ENCODE peak calls at places on chromosomes 16 and 17, in six cellular contexts. One of them, this sample, is unnamed.

GRCh38 chr17:5050281-5050680 is 15.1 kb upstream of the SLC52A1 start:
- DNase-seq in IMR-90: peak; percentile 20
- DNase-seq in Right ventricle myocardium inferior: no peak
- DNase-seq in mammary epithelial cell: no peak
- DNase-seq in GM23248: no peak
- DNase-seq in endothelial cell: no peak
- DNase-seq in this sample: no peak

GRCh38 chr17:31475378-31476162 is 84.1 kb downstream of the RAB11FIP4 start:
- DNase-seq in IMR-90: no peak
- DNase-seq in Right ventricle myocardium inferior: no peak
- DNase-seq in mammary epithelial cell: no peak
- DNase-seq in GM23248: no peak
- DNase-seq in endothelial cell: no peak
- DNase-seq in this sample: no peak

GRCh38 chr16:27470567-27471431 is 68.8 kb downstream of the IL21R start:
- DNase-seq in IMR-90: peak; percentile 74
- DNase-seq in Right ventricle myocardium inferior: peak; percentile 60
- DNase-seq in mammary epithelial cell: no peak
- DNase-seq in GM23248: peak; percentile 64
- DNase-seq in endothelial cell: no peak
- DNase-seq in this sample: no peak

GRCh38 chr17:16488572-16488997 is 3.4 kb downstream of the LRRC75A start:
- DNase-seq in IMR-90: no peak
- DNase-seq in Right ventricle myocardium inferior: no peak
- DNase-seq in mammary epithelial cell: no peak
- DNase-seq in GM23248: no peak
- DNase-seq in endothelial cell: no peak
- DNase-seq in this sample: no peak

GRCh38 chr17:81150379-81151038 is 14.8 kb upstream of the PVALEF start:
- DNase-seq in IMR-90: no peak
- DNase-seq in Right ventricle myocardium inferior: peak; percentile 91
- DNase-seq in mammary epithelial cell: no peak
- DNase-seq in GM23248: peak; percentile 42
- DNase-seq in endothelial cell: no peak
- DNase-seq in this sample: no peak

GRCh38 chr16:89319883-89320716 is 102.6 kb downstream of the ZNF778 start:
- DNase-seq in IMR-90: peak; percentile 85
- DNase-seq in Right ventricle myocardium inferior: peak; percentile 76
- DNase-seq in mammary epithelial cell: peak; percentile 91
- DNase-seq in GM23248: peak; percentile 93
- DNase-seq in endothelial cell: no peak
- DNase-seq in this sample: no peak

GRCh38 chr16:54636221-54636793 is 294.4 kb upstream of the IRX5 start:
- DNase-seq in IMR-90: no peak
- DNase-seq in Right ventricle myocardium inferior: no peak
- DNase-seq in mammary epithelial cell: no peak
- DNase-seq in GM23248: no peak
- DNase-seq in endothelial cell: no peak
- DNase-seq in this sample: no peak

GRCh38 chr17:17783825-17784598 is 52.8 kb downstream of the SREBF1 start:
- DNase-seq in IMR-90: no peak
- DNase-seq in Right ventricle myocardium inferior: no peak
- DNase-seq in mammary epithelial cell: no peak
- DNase-seq in GM23248: peak; percentile 63
- DNase-seq in endothelial cell: peak; percentile 42
- DNase-seq in this sample: no peak

GRCh38 chr16:87550510-87550961 is 51.8 kb upstream of the JPH3 start:
- DNase-seq in IMR-90: no peak
- DNase-seq in Right ventricle myocardium inferior: peak; percentile 83
- DNase-seq in mammary epithelial cell: no peak
- DNase-seq in GM23248: peak; percentile 41
- DNase-seq in endothelial cell: peak; percentile 69
- DNase-seq in this sample: peak; percentile 75

GRCh38 chr17:79922161-79922569 is 82.9 kb upstream of the CBX4 start:
- DNase-seq in IMR-90: no peak
- DNase-seq in Right ventricle myocardium inferior: peak; percentile 11
- DNase-seq in mammary epithelial cell: no peak
- DNase-seq in GM23248: peak; percentile 33
- DNase-seq in endothelial cell: no peak
- DNase-seq in this sample: peak; percentile 48

GRCh38 chr16:17017442-17017841 is 453.3 kb downstream of the XYLT1 start:
- DNase-seq in IMR-90: no peak
- DNase-seq in Right ventricle myocardium inferior: no peak
- DNase-seq in mammary epithelial cell: no peak
- DNase-seq in GM23248: no peak
- DNase-seq in endothelial cell: no peak
- DNase-seq in this sample: no peak

GRCh38 chr16:24347556-24347955 is 91.4 kb downstream of the CACNG3 start:
- DNase-seq in IMR-90: no peak
- DNase-seq in Right ventricle myocardium inferior: no peak
- DNase-seq in mammary epithelial cell: no peak
- DNase-seq in GM23248: no peak
- DNase-seq in endothelial cell: no peak
- DNase-seq in this sample: no peak

GRCh38 chr16:46748775-46749705 is 896 bp upstream of the MYLK3 start:
- DNase-seq in IMR-90: no peak
- DNase-seq in Right ventricle myocardium inferior: peak; percentile 85
- DNase-seq in mammary epithelial cell: no peak
- DNase-seq in GM23248: no peak
- DNase-seq in endothelial cell: no peak
- DNase-seq in this sample: no peak

GRCh38 chr16:85762970-85763369 is 12.1 kb upstream of the C16orf74 start:
- DNase-seq in IMR-90: no peak
- DNase-seq in Right ventricle myocardium inferior: no peak
- DNase-seq in mammary epithelial cell: no peak
- DNase-seq in GM23248: no peak
- DNase-seq in endothelial cell: no peak
- DNase-seq in this sample: no peak

GRCh38 chr17:66826856-66827255 is 8.1 kb upstream of the CACNG5 start:
- DNase-seq in IMR-90: no peak
- DNase-seq in Right ventricle myocardium inferior: no peak
- DNase-seq in mammary epithelial cell: no peak
- DNase-seq in GM23248: no peak
- DNase-seq in endothelial cell: no peak
- DNase-seq in this sample: no peak

GRCh38 chr16:983044-984030 is 1.8 kb downstream of the SOX8 start:
- DNase-seq in IMR-90: no peak
- DNase-seq in Right ventricle myocardium inferior: no peak
- DNase-seq in mammary epithelial cell: no peak
- DNase-seq in GM23248: no peak
- DNase-seq in endothelial cell: no peak
- DNase-seq in this sample: no peak